ENCODE peak calls at places on chromosome 6, in six cellular contexts. D is HuH-7.5, J is Calu3, Y is right lobe of liver, O is neural crest cell, S is DMS153. W is an unnamed sample.

GRCh38 chr6:31579546-31580445 is 2.4 kb downstream of the LTB start:
- DNase-seq in D (no peak), J (no peak), Y (no peak), O (no peak), S (no peak), W (no peak)

GRCh38 chr6:43628392-43629103 is 516 bp downstream of the GTPBP2 start:
- DNase-seq in D (peak), J (peak), Y (peak), O (peak), S (no peak), W (peak)

GRCh38 chr6:158321960-158322359 is 9.7 kb downstream of the TULP4 start:
- DNase-seq in D (no peak), J (no peak), Y (no peak), O (no peak), S (no peak), W (no peak)

GRCh38 chr6:3071568-3071967 is 3.3 kb downstream of the RIPK1 start:
- DNase-seq in D (no peak), J (no peak), Y (no peak), O (no peak), S (no peak), W (no peak)

GRCh38 chr6:109653264-109653663 is 37.7 kb downstream of the AK9 start:
- DNase-seq in D (no peak), J (no peak), Y (no peak), O (no peak), S (no peak), W (no peak)

GRCh38 chr6:52609968-52610367 is 33.1 kb upstream of the TRAM2 start:
- DNase-seq in D (no peak), J (no peak), Y (no peak), O (no peak), S (peak), W (no peak)

GRCh38 chr6:131628726-131629125 is 684 bp upstream of the MED23 start:
- DNase-seq in D (no peak), J (no peak), Y (no peak), O (no peak), S (no peak), W (no peak)

GRCh38 chr6:28940294-28940858 is 16.6 kb upstream of the TRIM27 start:
- DNase-seq in D (no peak), J (peak), Y (no peak), O (peak), S (no peak), W (no peak)

GRCh38 chr6:11346516-11346915 is 114.0 kb upstream of the NEDD9 start:
- DNase-seq in D (no peak), J (no peak), Y (no peak), O (no peak), S (no peak), W (no peak)

GRCh38 chr6:46059608-46060007 is 43.9 kb upstream of the CLIC5 start:
- DNase-seq in D (no peak), J (no peak), Y (no peak), O (no peak), S (no peak), W (no peak)

GRCh38 chr6:142682985-142683384 is 262.0 kb downstream of the HIVEP2 start:
- DNase-seq in D (no peak), J (no peak), Y (no peak), O (no peak), S (no peak), W (no peak)

GRCh38 chr6:159983641-159984080 is 14.8 kb downstream of the IGF2R start:
- DNase-seq in D (no peak), J (no peak), Y (no peak), O (no peak), S (no peak), W (no peak)

GRCh38 chr6:56025785-56026184 is 150.4 kb upstream of the BMP5 start:
- DNase-seq in D (no peak), J (no peak), Y (no peak), O (no peak), S (no peak), W (no peak)

GRCh38 chr6:97440590-97441176 is 157.7 kb upstream of the MMS22L start:
- DNase-seq in D (peak), J (peak), Y (no peak), O (peak), S (peak), W (no peak)

GRCh38 chr6:109379706-109380105 is 2.6 kb downstream of the CD164 start:
- DNase-seq in D (peak), J (no peak), Y (no peak), O (no peak), S (no peak), W (no peak)

GRCh38 chr6:150366118-150366778 is 2.6 kb upstream of the IYD start:
- DNase-seq in D (no peak), J (no peak), Y (no peak), O (no peak), S (no peak), W (no peak)

GRCh38 chr6:56540950-56541600 is 101.6 kb downstream of the DST start:
- DNase-seq in D (no peak), J (no peak), Y (no peak), O (no peak), S (peak), W (no peak)

GRCh38 chr6:121951918-121952379 is 447.5 kb upstream of the HSF2 start:
- DNase-seq in D (no peak), J (no peak), Y (no peak), O (no peak), S (no peak), W (no peak)

GRCh38 chr6:166736606-166737005 is 109.6 kb upstream of the RPS6KA2 start:
- DNase-seq in D (no peak), J (peak), Y (no peak), O (no peak), S (peak), W (no peak)

GRCh38 chr6:56372621-56373020 is 125.2 kb upstream of the COL21A1 start:
- DNase-seq in D (no peak), J (no peak), Y (no peak), O (no peak), S (no peak), W (no peak)

GRCh38 chr6:16624631-16625299 is 136.5 kb downstream of the ATXN1 start:
- DNase-seq in D (no peak), J (no peak), Y (no peak), O (no peak), S (no peak), W (no peak)

GRCh38 chr6:37688088-37688850 is 9.4 kb downstream of the MDGA1 start:
- DNase-seq in D (no peak), J (no peak), Y (no peak), O (no peak), S (no peak), W (no peak)

GRCh38 chr6:111653434-111653833 is 47.8 kb upstream of the TRAF3IP2 start:
- DNase-seq in D (no peak), J (no peak), Y (no peak), O (no peak), S (no peak), W (no peak)

GRCh38 chr6:138230759-138231398 is 12.6 kb upstream of the PBOV1 start:
- DNase-seq in D (no peak), J (no peak), Y (no peak), O (no peak), S (no peak), W (no peak)

GRCh38 chr6:92757926-92758325 is 661.4 kb downstream of the EPHA7 start:
- DNase-seq in D (no peak), J (no peak), Y (no peak), O (no peak), S (no peak), W (no peak)

GRCh38 chr6:25404693-25405169 is 125.6 kb downstream of the CARMIL1 start:
- DNase-seq in D (no peak), J (peak), Y (no peak), O (no peak), S (no peak), W (peak)

GRCh38 chr6:83431545-83432165 is 804 bp upstream of the ME1 start:
- DNase-seq in D (no peak), J (no peak), Y (peak), O (no peak), S (no peak), W (no peak)

GRCh38 chr6:137875606-137876005 is 8.5 kb downstream of the TNFAIP3 start:
- DNase-seq in D (no peak), J (no peak), Y (no peak), O (no peak), S (no peak), W (no peak)

GRCh38 chr6:37667050-37667814 is 30.5 kb downstream of the MDGA1 start:
- DNase-seq in D (no peak), J (no peak), Y (no peak), O (no peak), S (no peak), W (no peak)

GRCh38 chr6:164098857-164099534 is 684.5 kb downstream of the QKI start:
- DNase-seq in D (no peak), J (no peak), Y (no peak), O (no peak), S (no peak), W (no peak)